ENCODE peak calls at places on chromosome 2, in five cellular contexts. H is K562, A is HepG2, J is H1, Z is GM12878. Y is an unnamed sample.

GRCh38 chr2:146874260-146874658 is 970.6 kb upstream of the ACVR2A start:
- DNase-seq in H (no peak), A (no peak), J (no peak), Z (no peak), Y (peak)

GRCh38 chr2:176122633-176123482 is at the start of gene HOXD9:
- DNase-seq in H (no peak), A (no peak), J (no peak), Z (no peak), Y (no peak)

GRCh38 chr2:132669854-132670103 is 226 bp downstream of the LYPD1 start:
- DNase-seq in H (no peak), A (no peak), J (no peak), Z (no peak), Y (no peak)

GRCh38 chr2:65477590-65477989 is 45.2 kb upstream of the SPRED2 start:
- DNase-seq in H (peak), A (no peak), J (no peak), Z (no peak), Y (no peak)

GRCh38 chr2:225027061-225027762 is 15.1 kb downstream of the DOCK10 start:
- DNase-seq in H (no peak), A (no peak), J (no peak), Z (no peak), Y (no peak)

GRCh38 chr2:157331696-157332095 is 6.1 kb upstream of the ERMN start:
- DNase-seq in H (no peak), A (no peak), J (no peak), Z (no peak), Y (no peak)

GRCh38 chr2:8672940-8673339 is 8.9 kb upstream of the ID2 start:
- DNase-seq in H (no peak), A (no peak), J (no peak), Z (no peak), Y (no peak)

GRCh38 chr2:230140667-230141066 is 71.9 kb upstream of the SLC16A14 start:
- DNase-seq in H (no peak), A (no peak), J (peak), Z (no peak), Y (no peak)

GRCh38 chr2:105399207-105399861 is 483 bp upstream of the FHL2 start:
- DNase-seq in H (no peak), A (no peak), J (no peak), Z (no peak), Y (no peak)

GRCh38 chr2:127149384-127149783 is 42.4 kb upstream of the BIN1 start:
- DNase-seq in H (no peak), A (no peak), J (no peak), Z (no peak), Y (no peak)

GRCh38 chr2:54956392-54956722 is 93.9 kb downstream of the RTN4 start:
- DNase-seq in H (peak), A (no peak), J (no peak), Z (no peak), Y (no peak)

GRCh38 chr2:27823135-27823534 is 51.6 kb downstream of the MRPL33 start:
- DNase-seq in H (no peak), A (no peak), J (no peak), Z (no peak), Y (no peak)

GRCh38 chr2:187188783-187189631 is 259.0 kb downstream of the CALCRL start:
- DNase-seq in H (no peak), A (no peak), J (no peak), Z (no peak), Y (no peak)

GRCh38 chr2:62685986-62686625 is 19.4 kb upstream of the EHBP1 start:
- DNase-seq in H (no peak), A (no peak), J (no peak), Z (no peak), Y (no peak)

GRCh38 chr2:145041706-145042105 is 521.8 kb upstream of the ZEB2 start:
- DNase-seq in H (no peak), A (no peak), J (no peak), Z (no peak), Y (no peak)

GRCh38 chr2:66888791-66889631 is 454.1 kb downstream of the MEIS1 start:
- DNase-seq in H (no peak), A (no peak), J (no peak), Z (no peak), Y (no peak)

GRCh38 chr2:239675856-239676715 is 275.3 kb upstream of the HDAC4 start:
- DNase-seq in H (no peak), A (no peak), J (no peak), Z (no peak), Y (no peak)

GRCh38 chr2:236568068-236568921 is 1.3 kb upstream of the ACKR3 start:
- DNase-seq in H (no peak), A (no peak), J (no peak), Z (no peak), Y (no peak)

GRCh38 chr2:113175101-113175628 is 1.4 kb downstream of the PSD4 start:
- DNase-seq in H (no peak), A (no peak), J (no peak), Z (peak), Y (peak)

GRCh38 chr2:237934186-237934585 is 32.6 kb upstream of the UBE2F start:
- DNase-seq in H (no peak), A (no peak), J (no peak), Z (no peak), Y (no peak)

GRCh38 chr2:241878007-241878970 is 8.8 kb downstream of the RTP5 start:
- DNase-seq in H (peak), A (peak), J (peak), Z (no peak), Y (peak)

GRCh38 chr2:109537565-109538221 is 76.1 kb downstream of the SEPTIN10 start:
- DNase-seq in H (no peak), A (peak), J (no peak), Z (no peak), Y (no peak)
- H3K27ac ChIP-seq in H (no peak), A (no peak), J (no peak), Z (no peak), Y (no peak)

DNA sequence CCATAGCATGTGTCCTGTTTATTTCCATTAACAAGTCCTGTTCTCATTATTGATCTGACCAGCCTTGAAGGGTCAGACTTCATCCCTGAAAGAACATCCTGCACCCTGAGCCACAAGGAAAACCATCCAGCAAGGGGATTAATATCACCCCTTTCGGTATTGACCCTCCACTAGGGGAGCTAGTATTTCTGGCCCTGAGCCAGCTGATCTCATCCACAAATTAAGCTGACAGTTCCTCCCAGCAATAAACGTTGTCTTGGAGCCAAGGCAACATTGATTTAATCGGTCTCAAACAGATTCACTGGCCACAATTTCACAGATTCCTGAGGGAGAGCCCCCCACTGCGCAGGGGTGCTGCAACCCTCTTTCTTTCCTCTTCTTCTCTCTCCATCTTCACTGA is 353.1 kb upstream of the FANCL start:
- DNase-seq in H (peak), A (peak), J (no peak), Z (no peak), Y (peak)
- TF ChIP-seq POLR2AphosphoS5 in H (peak), A (no peak), J (no peak), Z (no peak), Y (no peak)

GRCh38 chr2:207283356-207283755 is 117.6 kb upstream of the KLF7 start:
- DNase-seq in H (peak), A (no peak), J (no peak), Z (no peak), Y (peak)
- TF ChIP-seq GABPA in H (no peak), A (no peak), J (no peak), Z (no peak), Y (no peak)

GRCh38 chr2:223909048-223909741 is 35.9 kb downstream of the WDFY1 start:
- DNase-seq in H (no peak), A (peak), J (no peak), Z (no peak), Y (no peak)
- H3K27ac ChIP-seq in H (no peak), A (peak), J (no peak), Z (no peak), Y (no peak)

GRCh38 chr2:26720322-26721166 is 28.0 kb downstream of the KCNK3 start:
- DNase-seq in H (peak), A (peak), J (no peak), Z (no peak), Y (no peak)
- TF ChIP-seq POLR2AphosphoS5 in H (no peak), A (no peak), J (no peak), Z (no peak), Y (no peak)